ENCODE peak calls at places on chromosomes 12 and 14, in five cellular contexts. C is lower lobe of right lung, P is GM23248, Z is cardiac muscle cell, D is psoas muscle. R is an unnamed sample.

GRCh38 chr14:101562659-101563351 is 1.5 kb downstream of the DIO3 start:
- DNase-seq in P (no peak), Z (no peak), D (peak; percentile 33), C (peak; percentile 11), R (no peak)

GRCh38 chr12:10068634-10069033 is 30.2 kb downstream of the CLEC1A start:
- DNase-seq in C (no peak), P (peak; percentile 7), Z (peak; percentile 14), D (no peak), R (no peak)

GRCh38 chr12:33752854-33753253 is 269.4 kb upstream of the ALG10 start:
- DNase-seq in C (no peak), P (no peak), Z (no peak), D (no peak), R (peak; percentile 67)

GRCh38 chr14:71289536-71289935 is 382.3 kb downstream of the PCNX1 start:
- DNase-seq in P (no peak), Z (no peak), D (no peak), C (no peak), R (no peak)

GRCh38 chr12:113247123-113248045 is 26.1 kb downstream of the TPCN1 start:
- DNase-seq in D (peak; percentile 60), Z (no peak), C (no peak), P (peak; percentile 25), R (peak; percentile 56)

GRCh38 chr14:70663707-70664179 is 22.0 kb downstream of the TTC9 start:
- DNase-seq in P (peak; percentile 55), C (no peak), Z (no peak), D (no peak), R (no peak)

GRCh38 chr12:96514328-96514727 is 25.0 kb downstream of the CFAP54 start:
- DNase-seq in C (no peak), D (no peak), Z (no peak), P (peak; percentile 46), R (no peak)

GRCh38 chr12:77042834-77043233 is 22.5 kb downstream of the E2F7 start:
- DNase-seq in C (no peak), Z (no peak), P (no peak), D (no peak), R (no peak)

GRCh38 chr12:69527506-69528272 is 57.5 kb downstream of the FRS2 start:
- DNase-seq in Z (no peak), C (no peak), P (peak; percentile 77), D (no peak), R (no peak)

GRCh38 chr14:91008759-91009409 is 51.6 kb downstream of the RPS6KA5 start:
- DNase-seq in C (no peak), D (no peak), Z (no peak), P (no peak), R (peak; percentile 8)

GRCh38 chr12:66533767-66534166 is 145.1 kb downstream of the GRIP1 start:
- DNase-seq in P (no peak), Z (no peak), D (no peak), C (no peak), R (no peak)

GRCh38 chr12:124259168-124260066 is 35.5 kb upstream of the RFLNA start:
- DNase-seq in P (peak; percentile 13), C (no peak), Z (no peak), D (no peak), R (peak; percentile 83)

GRCh38 chr14:35944847-35945246 is 118.7 kb downstream of the BRMS1L start:
- DNase-seq in P (no peak), D (no peak), Z (no peak), C (no peak), R (peak; percentile 11)

GRCh38 chr14:41986726-41987125 is 380.1 kb downstream of the LRFN5 start:
- DNase-seq in C (no peak), Z (no peak), P (peak; percentile 63), D (no peak), R (no peak)

GRCh38 chr14:77024171-77024627 is 4.3 kb downstream of the IRF2BPL start:
- DNase-seq in Z (peak; percentile 85), D (no peak), P (peak; percentile 68), C (peak; percentile 57), R (no peak)

GRCh38 chr14:64806862-64807495 is 72.7 kb downstream of the SPTB start:
- DNase-seq in Z (no peak), D (no peak), C (no peak), P (no peak), R (no peak)

GRCh38 chr14:98189521-98189920 is 1082.5 kb downstream of the BCL11B start:
- DNase-seq in Z (no peak), D (no peak), P (no peak), C (no peak), R (no peak)

GRCh38 chr14:91754819-91755218 is 22.9 kb upstream of the CATSPERB start:
- DNase-seq in C (no peak), Z (no peak), P (no peak), D (no peak), R (no peak)

GRCh38 chr12:95788637-95789036 is 1.9 kb downstream of the NTN4 start:
- DNase-seq in P (peak; percentile 62), D (no peak), Z (no peak), C (no peak), R (peak; percentile 11)

GRCh38 chr14:104390941-104391901 is 188.3 kb upstream of the C14orf180 start:
- DNase-seq in D (no peak), C (no peak), P (no peak), Z (no peak), R (peak; percentile 1)

GRCh38 chr12:132602578-132603239 is 7.7 kb downstream of the LRCOL1 start:
- DNase-seq in C (peak; percentile 45), P (no peak), Z (no peak), D (peak; percentile 57), R (no peak)

GRCh38 chr12:26791328-26791791 is 41.6 kb downstream of the ITPR2 start:
- DNase-seq in C (no peak), Z (no peak), D (no peak), P (peak; percentile 32), R (no peak)

GRCh38 chr12:132285991-132286681 is 43.3 kb downstream of the GALNT9 start:
- DNase-seq in Z (peak; percentile 76), C (peak; percentile 69), D (peak; percentile 64), P (peak; percentile 73), R (peak; percentile 41)

GRCh38 chr12:52949413-52950331 is 754 bp downstream of the KRT18 start:
- DNase-seq in C (peak; percentile 67), Z (no peak), D (no peak), P (peak; percentile 85), R (peak; percentile 32)

GRCh38 chr14:31965735-31966598 is 111.1 kb upstream of the ARHGAP5 start:
- DNase-seq in C (no peak), Z (no peak), D (no peak), P (peak; percentile 34), R (no peak)

GRCh38 chr14:25237845-25238244 is 187.9 kb upstream of the STXBP6 start:
- DNase-seq in P (peak; percentile 51), C (no peak), Z (peak; percentile 40), D (no peak), R (peak; percentile 31)

GRCh38 chr12:24742378-24742777 is 206.5 kb downstream of the BCAT1 start:
- DNase-seq in Z (no peak), P (no peak), D (no peak), C (no peak), R (no peak)

DNA sequence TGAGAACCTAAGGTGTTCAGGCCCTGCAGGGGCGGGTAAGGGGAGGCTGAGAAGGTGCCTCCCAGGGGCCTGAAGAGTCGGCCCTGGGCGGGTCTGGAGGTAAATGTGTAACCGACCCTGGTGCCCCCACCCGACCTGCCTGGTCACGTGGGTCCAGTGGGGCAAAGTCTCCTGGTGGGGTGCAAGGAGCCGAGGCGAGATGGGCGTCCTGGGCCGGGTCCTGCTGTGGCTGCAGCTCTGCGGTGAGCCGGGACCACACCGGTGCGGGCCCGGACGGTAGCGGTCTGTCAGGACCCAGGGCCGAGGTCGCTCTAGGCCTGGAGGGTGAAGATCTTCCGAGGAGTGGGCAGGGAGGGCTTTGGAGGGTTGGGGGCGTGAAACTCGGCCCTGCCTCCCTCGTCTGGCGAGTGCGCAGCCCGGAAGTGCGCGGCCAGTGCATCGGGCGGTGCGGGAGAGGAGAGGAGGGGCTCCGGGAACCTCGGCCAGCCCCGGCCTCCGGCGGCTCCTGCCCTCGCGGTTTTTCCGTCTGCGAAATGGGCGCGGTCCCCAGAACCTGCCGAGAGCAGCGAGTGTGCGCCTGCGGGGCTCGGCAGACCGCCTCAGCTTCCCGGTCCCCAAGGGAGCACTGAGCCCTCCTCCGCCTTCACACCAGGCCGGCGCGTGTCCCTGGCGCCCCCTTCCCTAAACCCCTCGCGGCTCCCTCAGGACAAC is at the start of gene AMN:
- DNase-seq in C (peak; percentile 53), P (peak; percentile 33), D (no peak), Z (no peak), R (no peak)
- H3K27me3 ChIP-seq in C (peaks cover 41% of the 10 kb centered on the region), P (peaks cover 30% of the 10 kb centered on the region), D (peaks cover 10% of the 10 kb centered on the region), Z (peaks cover 71% of the 10 kb centered on the region), R (no peaks in the 10 kb centered on the region)

GRCh38 chr14:57865066-57865449 is 834 bp downstream of the SLC35F4 start:
- DNase-seq in C (no peak), P (no peak), Z (no peak), D (no peak), R (no peak)
- H3K27me3 ChIP-seq in C (peaks cover 42% of the 10 kb centered on the region), P (peaks cover 59% of the 10 kb centered on the region), Z (peaks cover 76% of the 10 kb centered on the region), D (peaks cover 14% of the 10 kb centered on the region), R (no peaks in the 10 kb centered on the region)

GRCh38 chr12:106584104-106585064 is 1.6 kb downstream of the RFX4 start:
- DNase-seq in P (no peak), C (no peak), Z (peak; percentile 63), D (no peak), R (no peak)

GRCh38 chr12:106585237-106585834 is 2.5 kb downstream of the RFX4 start:
- DNase-seq in Z (no peak), D (no peak), C (no peak), P (no peak), R (no peak)

GRCh38 chr12:106585862-106586534 is 3.2 kb downstream of the RFX4 start:
- DNase-seq in C (no peak), Z (peak; percentile 57), D (no peak), P (no peak), R (no peak)

GRCh38 chr12:106586803-106587684 is 4.2 kb downstream of the RFX4 start:
- DNase-seq in D (no peak), Z (peak; percentile 62), P (no peak), C (no peak), R (no peak)

DNA sequence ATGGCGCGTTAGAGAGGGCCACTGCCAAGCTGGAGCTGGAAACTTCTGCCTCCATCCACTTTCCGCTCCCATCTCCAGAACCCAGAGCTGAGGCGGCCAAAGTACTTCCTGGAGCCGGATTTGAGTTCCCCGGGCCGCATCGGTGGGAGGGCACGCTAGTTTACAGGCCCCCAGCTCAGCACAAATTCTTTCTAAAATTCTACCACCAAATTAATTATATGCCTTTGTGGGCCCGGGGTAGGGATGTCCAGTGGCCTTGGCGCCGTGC is 3.7 kb downstream of the RFX4 start:
- DNase-seq in P (no peak), C (no peak), Z (no peak), D (no peak), R (no peak)
- H3K27me3 ChIP-seq in P (peaks cover 85% of the 10 kb centered on the region), C (peaks cover 95% of the 10 kb centered on the region), Z (peaks cover 100% of the 10 kb centered on the region), D (peaks cover 48% of the 10 kb centered on the region), R (no peaks in the 10 kb centered on the region)

GRCh38 chr12:5524116-5524768 is 92.3 kb downstream of the NTF3 start:
- DNase-seq in Z (no peak), C (no peak), D (no peak), P (no peak), R (no peak)
- H3K27me3 ChIP-seq in Z (no peaks in the 10 kb centered on the region), C (no peaks in the 10 kb centered on the region), D (no peaks in the 10 kb centered on the region), P (no peaks in the 10 kb centered on the region), R (no peaks in the 10 kb centered on the region)

R was measured in SJCRH30.